ENCODE peak calls at places on chromosome 18, in five cellular contexts. D, T, H, W and J are unnamed samples.

GRCh38 chr18:79911009-79911870 is 40.2 kb downstream of the SLC66A2 start:
- DNase-seq in D (no peak), T (no peak), H (no peak), W (no peak), J (no peak)

GRCh38 chr18:76426738-76427305 is 68.2 kb downstream of the ZNF516 start:
- DNase-seq in D (no peak), T (no peak), H (no peak), W (no peak), J (peak)

GRCh38 chr18:35949903-35950627 is 22.4 kb upstream of the RMP24 start:
- DNase-seq in D (peak), T (no peak), H (peak), W (peak), J (peak)

GRCh38 chr18:48902856-48903601 is 47.7 kb downstream of the SMAD7 start:
- DNase-seq in D (no peak), T (no peak), H (no peak), W (peak), J (peak)

GRCh38 chr18:46061387-46061786 is 10.7 kb downstream of the PSTPIP2 start:
- DNase-seq in D (peak), T (no peak), H (no peak), W (no peak), J (no peak)

GRCh38 chr18:77478619-77479018 is 229.0 kb downstream of the GALR1 start:
- DNase-seq in D (no peak), T (peak), H (no peak), W (peak), J (peak)

GRCh38 chr18:2111456-2111855 is 459.8 kb downstream of the METTL4 start:
- DNase-seq in D (no peak), T (no peak), H (no peak), W (peak), J (peak)

GRCh38 chr18:34224423-34225217 is at the start of gene NOL4:
- DNase-seq in D (peak), T (no peak), H (no peak), W (peak), J (peak)

GRCh38 chr18:62387257-62387656 is 62.1 kb downstream of the TNFRSF11A start:
- DNase-seq in D (no peak), T (no peak), H (no peak), W (no peak), J (no peak)

GRCh38 chr18:22710628-22711380 is 222.3 kb upstream of the RBBP8 start:
- DNase-seq in D (peak), T (no peak), H (no peak), W (peak), J (peak)

GRCh38 chr18:78875268-78875997 is 104.2 kb upstream of the SALL3 start:
- DNase-seq in D (no peak), T (peak), H (no peak), W (no peak), J (no peak)

GRCh38 chr18:35811896-35812295 is 160.6 kb upstream of the RMP24 start:
- DNase-seq in D (no peak), T (peak), H (peak), W (no peak), J (no peak)

GRCh38 chr18:45324489-45325111 is 290.7 kb upstream of the SLC14A2 start:
- DNase-seq in D (peak), T (no peak), H (peak), W (peak), J (peak)

GRCh38 chr18:39313992-39314391 is 1748.4 kb upstream of the CELF4 start:
- DNase-seq in D (no peak), T (no peak), H (no peak), W (no peak), J (no peak)

GRCh38 chr18:45519881-45520280 is 95.4 kb upstream of the SLC14A2 start:
- DNase-seq in D (no peak), T (no peak), H (no peak), W (peak), J (peak)

GRCh38 chr18:63119647-63120046 is 199.9 kb downstream of the BCL2 start:
- DNase-seq in D (peak), T (no peak), H (peak), W (peak), J (peak)

DNA sequence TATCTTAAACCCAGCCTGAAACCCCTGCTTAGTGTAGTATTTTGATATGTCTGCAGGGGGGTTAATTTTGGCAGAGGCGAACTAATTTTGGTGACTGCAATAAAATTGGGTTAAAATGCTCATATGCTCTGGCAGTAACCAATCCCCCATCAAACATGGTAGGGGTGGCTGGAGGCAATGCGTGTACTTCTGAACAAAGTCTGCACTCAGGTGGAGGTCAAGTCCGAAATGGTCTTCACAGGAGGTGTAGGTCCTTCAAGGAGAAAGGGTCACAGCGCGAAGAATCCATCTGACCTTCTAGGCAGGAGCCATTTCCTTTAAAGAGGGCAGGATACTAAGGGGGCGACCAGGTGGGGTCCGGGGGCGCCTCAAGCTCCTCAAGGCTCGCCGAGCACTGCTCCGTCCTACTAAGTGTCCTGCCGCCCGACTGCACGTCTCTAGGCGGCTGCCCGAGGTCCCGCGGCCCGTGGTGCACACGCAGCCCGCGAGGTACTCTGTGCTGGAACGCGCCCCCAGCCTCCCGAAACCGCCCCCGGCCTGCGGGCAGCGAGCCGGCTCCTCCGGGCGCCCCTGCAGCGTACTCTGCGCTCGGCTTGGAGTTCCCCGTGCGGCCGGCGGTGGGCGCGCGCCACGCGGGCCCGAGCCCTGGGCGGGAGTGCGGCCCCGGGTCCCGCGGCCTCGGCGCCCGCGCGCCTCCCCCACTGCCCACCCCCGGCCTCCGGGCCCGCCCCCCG is 1.7 kb upstream of the LDLRAD4 start:
- DNase-seq in D (peak), T (no peak), H (no peak), W (no peak), J (no peak)
- TF ChIP-seq CTCF in D (peak), T (peak), H (no peak), W (peak), J (no peak)

GRCh38 chr18:74492259-74492658 is 3.9 kb upstream of the CNDP2 start:
- DNase-seq in D (no peak), T (no peak), H (no peak), W (no peak), J (no peak)
- H3K4me3 ChIP-seq in D (no peak), T (no peak), H (no peak), W (no peak), J (no peak)

GRCh38 chr18:50662177-50662576 is 102.3 kb downstream of the MAPK4 start:
- DNase-seq in D (no peak), T (no peak), H (peak), W (no peak), J (peak)
- TF ChIP-seq CTCF in D (peak), T (peak), H (no peak), W (peak), J (peak)

GRCh38 chr18:8401606-8402005 is 207.6 kb upstream of the RAB12 start:
- DNase-seq in D (no peak), T (no peak), H (no peak), W (no peak), J (no peak)
- H3K4me3 ChIP-seq in D (no peak), T (no peak), H (no peak), W (no peak), J (no peak)

DNA sequence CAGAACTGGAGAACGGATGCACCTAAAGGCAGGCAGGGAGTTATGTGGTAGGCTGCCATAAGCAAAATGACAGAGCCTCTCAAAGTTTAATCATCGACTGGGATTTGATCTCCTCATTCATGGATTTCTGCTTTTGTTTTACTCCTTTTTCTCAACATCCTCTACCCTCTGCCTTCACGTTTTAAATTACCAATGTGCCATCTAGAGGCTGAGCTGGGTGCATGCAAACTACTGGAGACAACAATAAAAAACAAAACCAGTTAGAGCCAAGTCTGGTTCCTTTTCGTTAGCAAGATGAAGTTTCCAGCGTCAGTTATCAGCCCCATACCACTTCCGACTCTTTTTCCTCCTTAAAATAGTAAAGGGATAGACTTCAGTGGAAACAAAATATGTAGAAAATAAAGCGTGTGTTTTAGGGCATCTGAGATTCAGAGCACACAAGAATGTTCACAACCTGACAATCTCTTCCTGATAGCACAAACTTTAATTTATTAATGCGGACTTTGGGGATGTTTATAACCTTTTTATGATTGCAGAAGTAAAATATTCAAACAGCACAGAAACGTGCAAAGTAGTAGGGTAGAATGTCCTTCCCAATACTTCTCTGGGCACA is 117.0 kb downstream of the LAMA1 start:
- DNase-seq in D (no peak), T (peak), H (peak), W (peak), J (peak)
- TF ChIP-seq CTCF in D (peak), T (peak), H (peak), W (peak), J (peak)

GRCh38 chr18:58229162-58229561 is 185.1 kb downstream of the NEDD4L start:
- DNase-seq in D (no peak), T (no peak), H (no peak), W (no peak), J (no peak)

GRCh38 chr18:58231930-58232329 is 187.9 kb downstream of the NEDD4L start:
- DNase-seq in D (no peak), T (no peak), H (no peak), W (no peak), J (no peak)

GRCh38 chr18:58228762-58229161 is 184.7 kb downstream of the NEDD4L start:
- DNase-seq in D (no peak), T (no peak), H (no peak), W (no peak), J (no peak)

GRCh38 chr18:58232674-58233073 is 188.6 kb downstream of the NEDD4L start:
- DNase-seq in D (no peak), T (no peak), H (no peak), W (no peak), J (no peak)

DNA sequence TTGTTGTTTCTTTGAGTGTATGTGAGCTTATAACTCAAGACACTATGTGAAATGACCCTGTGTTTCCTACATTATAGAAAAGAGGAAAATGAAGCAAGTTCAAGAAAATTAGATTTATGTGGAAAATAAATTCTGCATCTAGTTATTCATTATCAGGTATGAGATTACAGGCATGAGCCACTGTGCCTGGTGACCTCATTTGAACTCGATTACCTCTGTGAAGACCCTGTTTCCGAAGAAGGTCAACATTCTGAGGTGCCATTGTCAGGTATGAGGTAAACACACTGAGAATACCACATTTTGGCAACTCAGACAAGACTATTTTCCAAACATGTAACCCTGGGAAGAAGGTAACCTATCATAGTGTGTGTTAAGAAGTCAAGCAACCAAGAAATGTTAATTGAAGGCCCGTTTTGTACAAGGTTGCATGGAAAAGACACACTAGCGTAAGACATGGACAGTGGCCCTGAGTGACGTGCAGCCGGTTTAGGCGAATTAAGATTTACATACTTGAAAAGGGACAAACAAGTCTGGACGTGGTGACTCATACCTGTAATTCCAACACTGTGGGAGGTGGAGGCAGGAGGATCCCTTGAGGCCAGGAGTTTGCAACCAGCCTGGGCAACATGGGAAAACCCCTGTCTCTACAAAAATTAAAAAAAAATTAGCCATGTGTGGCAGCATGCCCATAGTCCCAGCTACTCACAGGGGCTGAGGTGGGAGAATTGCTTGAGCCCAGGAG is 186.6 kb downstream of the NEDD4L start:
- DNase-seq in D (peak), T (no peak), H (no peak), W (no peak), J (no peak)
- H3K4me3 ChIP-seq in D (no peak), T (no peak), H (no peak), W (no peak), J (no peak)

GRCh38 chr18:69900941-69901340 is 46.7 kb downstream of the CD226 start:
- DNase-seq in D (no peak), T (no peak), H (no peak), W (no peak), J (no peak)
- TF ChIP-seq CTCF in D (no peak), T (no peak), H (no peak), W (no peak), J (peak)

GRCh38 chr18:8794133-8794986 is 89.0 kb downstream of the MTCL1 start:
- DNase-seq in D (no peak), T (no peak), H (peak), W (peak), J (peak)
- H3K4me3 ChIP-seq in D (no peak), T (no peak), H (no peak), W (no peak), J (no peak)

GRCh38 chr18:55479656-55480420 is 108.2 kb downstream of the TCF4 start:
- DNase-seq in D (no peak), T (no peak), H (no peak), W (no peak), J (no peak)

GRCh38 chr18:55475467-55475866 is 112.5 kb downstream of the TCF4 start:
- DNase-seq in D (no peak), T (no peak), H (no peak), W (no peak), J (no peak)

GRCh38 chr18:55475916-55476315 is 112.1 kb downstream of the TCF4 start:
- DNase-seq in D (no peak), T (no peak), H (no peak), W (no peak), J (no peak)

GRCh38 chr18:55478301-55478660 is 109.7 kb downstream of the TCF4 start:
- DNase-seq in D (no peak), T (no peak), H (no peak), W (peak), J (no peak)

DNA sequence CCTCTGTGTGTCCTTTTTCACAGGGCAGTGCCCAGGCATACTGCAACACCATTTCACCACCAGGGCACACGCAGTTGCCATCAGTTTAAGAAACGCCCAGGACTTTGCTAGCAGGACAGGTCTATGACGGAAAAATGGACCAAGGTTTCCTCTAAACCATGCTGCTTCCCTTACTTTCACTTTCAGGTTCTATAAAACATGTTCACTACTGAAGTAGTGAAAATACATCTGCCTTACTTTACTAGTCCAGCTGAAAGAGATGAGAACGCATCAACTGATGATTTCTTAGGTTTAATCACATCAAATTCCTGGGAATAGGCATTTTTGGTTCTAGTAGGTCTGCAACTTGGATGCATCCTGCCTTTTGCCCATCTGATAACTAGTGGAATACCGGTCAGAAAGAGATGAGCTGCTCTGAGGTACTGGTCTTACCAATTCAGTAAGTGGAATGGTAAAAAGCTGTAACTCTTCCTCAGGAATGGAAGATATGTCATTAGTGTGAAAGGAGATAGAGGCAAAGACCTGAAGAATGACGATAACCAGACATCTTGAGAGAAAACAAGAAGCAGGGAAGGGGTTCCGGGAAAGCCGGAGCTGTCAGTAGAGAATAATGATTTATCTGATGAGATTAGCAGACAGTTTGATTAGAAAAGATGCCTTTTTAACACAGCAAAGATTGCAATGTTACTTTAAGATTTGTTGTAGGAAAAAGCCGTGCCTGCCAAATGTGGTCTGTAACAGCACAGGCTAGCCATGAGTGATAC is 110.3 kb downstream of the TCF4 start:
- DNase-seq in D (peak), T (no peak), H (no peak), W (peak), J (peak)
- TF ChIP-seq CTCF in D (peak), T (no peak), H (no peak), W (peak), J (peak)

GRCh38 chr18:7535436-7536190 is 31.5 kb upstream of the PTPRM start:
- DNase-seq in D (no peak), T (no peak), H (no peak), W (no peak), J (no peak)

GRCh38 chr18:7537145-7537544 is 30.0 kb upstream of the PTPRM start:
- DNase-seq in D (no peak), T (no peak), H (no peak), W (no peak), J (no peak)

DNA sequence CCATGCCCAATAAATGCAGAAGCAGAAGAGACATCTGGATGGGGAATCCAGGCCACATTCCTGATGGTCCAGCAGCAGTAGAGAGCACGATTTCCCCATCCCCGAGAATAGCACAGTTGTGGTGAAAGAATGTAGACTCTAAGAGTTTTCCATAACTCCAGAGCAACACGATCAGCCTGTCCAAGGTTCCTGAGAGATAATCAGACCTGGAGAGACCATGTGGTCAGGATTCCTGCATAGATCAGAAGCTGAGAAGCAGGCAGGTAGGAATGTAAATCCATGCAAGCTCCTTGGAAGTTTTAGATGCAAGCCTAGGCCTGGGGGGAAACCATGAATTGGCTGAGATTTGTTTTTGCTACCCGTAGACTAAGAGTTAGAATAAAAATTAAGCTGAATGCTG is 34.2 kb upstream of the PTPRM start:
- DNase-seq in D (no peak), T (no peak), H (no peak), W (no peak), J (no peak)
- H3K4me3 ChIP-seq in D (no peak), T (no peak), H (no peak), W (no peak), J (no peak)